ENCODE peak calls at places on chromosomes 6 and 20, in nine cellular contexts. R is NCI-H748 treated with DMSO at 0.1 percent for 48 hours; A is stomach; P is activated CD4-positive, alpha-beta T cell treated with anti-CD3 and anti-CD28 coated beads, Interleukin-2, amount 10 ng/mL, durations not matched to agents 7 days and 5 days; O is fibroblast of pulmonary artery; W is GM12865; J is stimulated activated naive CD8-positive, alpha-beta T cell treated with anti-CD3 and anti-CD28 coated beads, Interleukin-15, amount 100 ng/mL, for 72 hours; S is CD4-positive, alpha-beta memory T cell; L is naive thymus-derived CD8-positive, alpha-beta T cell. C is an unnamed sample.
A peak's percentile ranks its signal among the peaks of the same experiment; 100 is the strongest.

GRCh38 chr20:25296094-25297093 is 48.5 kb downstream of the PYGB start:
- DNase-seq in L (peak; percentile 11), A (no peak), W (peak; percentile 69), O (no peak), R (no peak), P (peak; percentile 31), J (no peak), S (peak; percentile 14), C (peak; percentile 31)

GRCh38 chr6:134446228-134446848 is 128.4 kb upstream of the SGK1 start:
- DNase-seq in W (no peak), O (peak; percentile 60), L (no peak), S (no peak), A (no peak), R (no peak), J (no peak), P (no peak), C (no peak)

GRCh38 chr6:53582963-53583362 is 38.1 kb upstream of the GCLC start:
- DNase-seq in P (no peak), W (no peak), A (no peak), L (no peak), O (no peak), J (no peak), S (no peak), R (no peak), C (no peak)

GRCh38 chr6:52286798-52287432 is 2.4 kb upstream of the MCM3 start:
- DNase-seq in R (peak; percentile 71), W (peak; percentile 75), S (peak; percentile 41), J (peak; percentile 45), A (peak; percentile 78), P (peak; percentile 72), L (peak; percentile 22), O (peak; percentile 83), C (peak; percentile 76)

GRCh38 chr20:12358655-12359009 is 440.9 kb downstream of the BTBD3 start:
- DNase-seq in A (no peak), J (no peak), L (no peak), W (no peak), S (no peak), P (no peak), O (no peak), R (peak; percentile 38), C (no peak)

GRCh38 chr6:34146021-34146782 is at the start of gene GRM4:
- DNase-seq in P (no peak), L (no peak), J (no peak), O (no peak), S (no peak), A (no peak), R (no peak), W (no peak), C (no peak)

GRCh38 chr6:12381587-12381986 is 91.4 kb downstream of the EDN1 start:
- DNase-seq in L (no peak), R (no peak), A (no peak), P (no peak), W (no peak), S (no peak), O (no peak), J (no peak), C (no peak)

GRCh38 chr6:119325559-119326240 is 23.9 kb downstream of the MAN1A1 start:
- DNase-seq in J (no peak), O (no peak), A (no peak), P (no peak), L (no peak), R (no peak), W (no peak), S (no peak), C (no peak)

GRCh38 chr20:35292504-35293285 is 470 bp upstream of the FAM83C start:
- DNase-seq in J (no peak), P (no peak), R (no peak), S (no peak), L (no peak), A (no peak), W (no peak), O (no peak), C (no peak)

GRCh38 chr6:3749991-3750323 is 1.6 kb downstream of the PXDC1 start:
- DNase-seq in A (peak; percentile 71), P (no peak), O (peak; percentile 76), J (no peak), S (peak; percentile 6), W (no peak), R (no peak), L (no peak), C (peak; percentile 82)

GRCh38 chr20:23116301-23117089 is 30.4 kb upstream of the CD93 start:
- DNase-seq in O (peak; percentile 33), W (no peak), A (no peak), S (no peak), J (no peak), P (no peak), L (no peak), R (peak; percentile 39), C (no peak)

GRCh38 chr6:1285589-1286340 is 26.1 kb upstream of the FOXQ1 start:
- DNase-seq in W (no peak), P (no peak), L (no peak), A (no peak), O (no peak), R (no peak), J (no peak), S (no peak), C (no peak)

GRCh38 chr20:19757487-19757972 is 528 bp upstream of the RIN2 start:
- DNase-seq in R (peak; percentile 75), O (peak; percentile 79), A (peak; percentile 84), J (no peak), L (no peak), W (no peak), S (no peak), P (no peak), C (peak; percentile 80)

GRCh38 chr6:20575125-20575524 is 40.9 kb downstream of the CDKAL1 start:
- DNase-seq in S (no peak), J (no peak), L (no peak), O (no peak), P (no peak), W (no peak), A (no peak), R (peak; percentile 75), C (no peak)

GRCh38 chr6:71419954-71420692 is 131.5 kb downstream of the OGFRL1 start:
- DNase-seq in W (no peak), A (peak; percentile 61), J (peak; percentile 4), L (no peak), R (no peak), O (peak; percentile 47), S (no peak), P (no peak), C (peak; percentile 72)

GRCh38 chr20:39292193-39292736 is 330.1 kb downstream of the DHX35 start:
- DNase-seq in A (no peak), J (no peak), S (no peak), W (no peak), P (no peak), L (no peak), O (no peak), R (no peak), C (no peak)

GRCh38 chr6:164039954-164040375 is 625.4 kb downstream of the QKI start:
- DNase-seq in R (no peak), W (no peak), L (no peak), J (peak; percentile 15), O (peak; percentile 75), S (peak; percentile 53), P (no peak), A (peak; percentile 45), C (peak; percentile 55)

GRCh38 chr6:36616888-36617521 is 22.8 kb downstream of the SRSF3 start:
- DNase-seq in J (no peak), O (no peak), L (no peak), W (peak; percentile 40), S (no peak), A (peak; percentile 82), R (no peak), P (no peak), C (peak; percentile 46)

GRCh38 chr6:2259002-2259494 is 13.6 kb upstream of the GMDS start:
- DNase-seq in P (no peak), O (no peak), J (no peak), L (no peak), W (no peak), A (peak; percentile 65), R (peak; percentile 48), S (no peak), C (no peak)

GRCh38 chr6:20095436-20095835 is 116.8 kb downstream of the MBOAT1 start:
- DNase-seq in J (no peak), L (no peak), W (no peak), A (no peak), R (no peak), P (no peak), S (no peak), O (no peak), C (no peak)

GRCh38 chr20:24157213-24157612 is 168.6 kb upstream of the GGTLC1 start:
- DNase-seq in L (no peak), A (no peak), O (no peak), J (no peak), W (peak; percentile 3), R (no peak), S (peak; percentile 16), P (peak; percentile 10), C (no peak)

GRCh38 chr20:58596244-58597010 is 54.7 kb upstream of the STX16 start:
- DNase-seq in J (no peak), R (no peak), O (no peak), A (no peak), L (no peak), W (no peak), S (no peak), P (no peak), C (no peak)

GRCh38 chr6:13049666-13050254 is 278.6 kb downstream of the TBC1D7 start:
- DNase-seq in A (no peak), S (no peak), W (no peak), R (no peak), P (no peak), J (no peak), L (no peak), O (no peak), C (peak; percentile 52)

GRCh38 chr6:19121516-19121915 is 715.7 kb upstream of the ID4 start:
- DNase-seq in A (no peak), O (no peak), S (no peak), R (no peak), W (no peak), P (no peak), L (no peak), J (no peak), C (no peak)

GRCh38 chr20:6919792-6920468 is 152.4 kb downstream of the BMP2 start:
- DNase-seq in R (no peak), O (no peak), S (no peak), P (no peak), L (no peak), A (no peak), W (no peak), J (no peak), C (no peak)

GRCh38 chr20:44733341-44734069 is 12.2 kb upstream of the KCNK15 start:
- DNase-seq in R (no peak), W (peak; percentile 76), P (peak; percentile 74), S (peak; percentile 46), J (peak; percentile 62), A (peak; percentile 81), L (peak; percentile 54), O (peak; percentile 81), C (peak; percentile 87)

GRCh38 chr6:108578595-108579038 is 17.9 kb downstream of the FOXO3 start:
- DNase-seq in R (no peak), L (no peak), S (no peak), J (no peak), A (no peak), P (no peak), O (peak; percentile 63), W (no peak), C (no peak)

GRCh38 chr6:40713002-40713719 is 126.0 kb upstream of the LRFN2 start:
- DNase-seq in R (no peak), W (no peak), J (no peak), L (no peak), O (no peak), P (no peak), S (no peak), A (no peak), C (no peak)

GRCh38 chr20:9617940-9618339 is 103.5 kb downstream of the LAMP5 start:
- DNase-seq in A (peak; percentile 58), O (peak; percentile 23), P (no peak), R (peak; percentile 97), S (no peak), J (no peak), L (no peak), W (peak; percentile 35), C (peak; percentile 33)

GRCh38 chr6:10850728-10851127 is 12.4 kb upstream of the MAK start:
- DNase-seq in O (no peak), A (no peak), L (no peak), W (no peak), J (no peak), P (no peak), R (no peak), S (no peak), C (no peak)

GRCh38 chr6:139644821-139645220 is 270.4 kb upstream of the CITED2 start:
- DNase-seq in R (no peak), O (peak; percentile 54), S (no peak), A (no peak), P (no peak), W (no peak), L (no peak), J (no peak), C (no peak)

C was measured in dermis blood vessel endothelial cell.